ENCODE peak calls at places on chromosomes 2 and 18, in six cellular contexts. F is AG04449, W is HCT116, D is WERI-Rb-1, C is psoas muscle, O is astrocyte. T is an unnamed sample.

GRCh38 chr2:240356700-240357640 is 78.5 kb upstream of the GPC1 start:
- DNase-seq in F (no peak), W (no peak), D (no peak), C (no peak), O (no peak), T (no peak)

GRCh38 chr18:31603335-31603734 is 11.7 kb downstream of the TTR start:
- DNase-seq in F (no peak), W (no peak), D (no peak), C (no peak), O (peak; percentile 59), T (peak; percentile 56)

GRCh38 chr2:46241344-46241743 is 55.9 kb upstream of the EPAS1 start:
- DNase-seq in F (no peak), W (no peak), D (no peak), C (no peak), O (no peak), T (peak; percentile 83)

GRCh38 chr18:39260565-39260964 is 1695.0 kb upstream of the CELF4 start:
- DNase-seq in F (no peak), W (no peak), D (no peak), C (no peak), O (no peak), T (peak; percentile 68)

GRCh38 chr2:178298785-178299212 is 104.5 kb downstream of the OSBPL6 start:
- DNase-seq in F (no peak), W (peak; percentile 32), D (no peak), C (no peak), O (peak; percentile 45), T (peak; percentile 85)

GRCh38 chr2:103386872-103387271 is 625.0 kb downstream of the TMEM182 start:
- DNase-seq in F (no peak), W (no peak), D (no peak), C (no peak), O (no peak), T (no peak)

GRCh38 chr2:48902521-48902920 is 147.0 kb upstream of the LHCGR start:
- DNase-seq in F (no peak), W (no peak), D (no peak), C (no peak), O (no peak), T (no peak)

GRCh38 chr18:48813833-48814489 is 136.8 kb downstream of the SMAD7 start:
- DNase-seq in F (no peak), W (no peak), D (peak; percentile 2), C (peak; percentile 28), O (no peak), T (no peak)

GRCh38 chr18:46596119-46596518 is 60.9 kb downstream of the LOXHD1 start:
- DNase-seq in F (no peak), W (no peak), D (no peak), C (no peak), O (no peak), T (no peak)

GRCh38 chr2:30509716-30510115 is 62.7 kb downstream of the LCLAT1 start:
- DNase-seq in F (no peak), W (no peak), D (no peak), C (no peak), O (no peak), T (no peak)

GRCh38 chr2:195533771-195534642 is 123.0 kb upstream of the SLC39A10 start:
- DNase-seq in F (peak; percentile 89), W (peak; percentile 61), D (no peak), C (peak; percentile 58), O (peak; percentile 95), T (peak; percentile 75)

GRCh38 chr2:222844323-222844722 is 16.5 kb upstream of the ACSL3 start:
- DNase-seq in F (peak; percentile 47), W (peak; percentile 32), D (no peak), C (no peak), O (peak; percentile 89), T (peak; percentile 92)

GRCh38 chr18:57585421-57585820 is 1.1 kb downstream of the FECH start:
- DNase-seq in F (no peak), W (no peak), D (no peak), C (no peak), O (peak; percentile 47), T (peak; percentile 15)

GRCh38 chr2:175057078-175057685 is 52.0 kb upstream of the CHN1 start:
- DNase-seq in F (no peak), W (peak; percentile 57), D (no peak), C (no peak), O (no peak), T (peak; percentile 13)

GRCh38 chr2:182522428-182522896 is 95.6 kb upstream of the PDE1A start:
- DNase-seq in F (no peak), W (no peak), D (peak; percentile 38), C (no peak), O (peak; percentile 73), T (no peak)

GRCh38 chr18:4399929-4400328 is 55.2 kb downstream of the DLGAP1 start:
- DNase-seq in F (no peak), W (no peak), D (no peak), C (no peak), O (no peak), T (no peak)

GRCh38 chr2:5740073-5740472 is 47.9 kb downstream of the SOX11 start:
- DNase-seq in F (no peak), W (no peak), D (no peak), C (no peak), O (no peak), T (no peak)

GRCh38 chr2:114022360-114023085 is 132.6 kb downstream of the ACTR3 start:
- DNase-seq in F (peak; percentile 16), W (peak; percentile 61), D (no peak), C (no peak), O (peak; percentile 93), T (peak; percentile 94)

GRCh38 chr2:237132799-237133198 is 47.1 kb downstream of the COPS8 start:
- DNase-seq in F (no peak), W (peak; percentile 37), D (no peak), C (no peak), O (no peak), T (peak; percentile 55)

GRCh38 chr2:41836944-41837343 is 210.9 kb upstream of the PKDCC start:
- DNase-seq in F (no peak), W (peak; percentile 7), D (no peak), C (no peak), O (peak; percentile 36), T (peak; percentile 65)

GRCh38 chr2:40251146-40251545 is 200.7 kb downstream of the SLC8A1 start:
- DNase-seq in F (no peak), W (no peak), D (no peak), C (no peak), O (no peak), T (no peak)

GRCh38 chr18:48834421-48835011 is 116.2 kb downstream of the SMAD7 start:
- DNase-seq in F (peak; percentile 74), W (peak; percentile 74), D (no peak), C (peak; percentile 78), O (peak; percentile 89), T (peak; percentile 95)

GRCh38 chr2:96823203-96823602 is 7.1 kb downstream of the CNNM3 start:
- DNase-seq in F (no peak), W (no peak), D (no peak), C (peak; percentile 54), O (no peak), T (no peak)

DNA sequence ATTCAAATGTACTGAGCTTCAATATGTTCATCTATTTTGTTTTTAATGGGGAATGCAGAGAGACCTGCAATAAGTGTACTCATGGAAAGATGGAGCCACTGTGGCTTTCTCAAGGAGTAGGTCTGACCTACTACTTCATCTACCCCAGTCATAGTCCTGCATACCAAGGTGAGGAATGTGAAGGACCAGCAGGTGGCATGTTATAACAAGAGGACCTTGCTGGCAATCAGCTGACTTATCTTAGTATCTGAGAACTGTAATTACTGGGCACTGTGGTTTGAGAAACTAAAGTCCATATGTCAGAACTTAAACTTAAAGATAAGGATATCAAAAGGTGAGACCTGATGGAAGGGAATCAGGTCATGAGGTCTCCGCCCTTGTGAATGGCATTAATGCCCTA is 1104.2 kb downstream of the BCL11A start:
- DNase-seq in F (no peak), W (no peak), D (peak; percentile 25), C (no peak), O (no peak), T (peak; percentile 62)
- TF ChIP-seq CTCF in F (no peak), W (no peak), D (peak; percentile 29), C (no peak), O (no peak), T (peak; percentile 45)

GRCh38 chr2:170814551-170815245 is 2.0 kb upstream of the GAD1 start:
- DNase-seq in F (no peak), W (no peak), D (no peak), C (no peak), O (no peak), T (no peak)

GRCh38 chr2:170815746-170816498 is 765 bp upstream of the GAD1 start:
- DNase-seq in F (no peak), W (peak; percentile 57), D (peak; percentile 85), C (peak; percentile 67), O (peak; percentile 16), T (peak; percentile 68)

GRCh38 chr2:170812716-170813585 is 3.7 kb upstream of the GAD1 start:
- DNase-seq in F (peak; percentile 53), W (peak; percentile 80), D (peak; percentile 40), C (no peak), O (peak; percentile 56), T (peak; percentile 84)

GRCh38 chr2:170815311-170815710 is 1.4 kb upstream of the GAD1 start:
- DNase-seq in F (no peak), W (no peak), D (no peak), C (no peak), O (no peak), T (no peak)

GRCh38 chr2:170813611-170814550 is 2.8 kb upstream of the GAD1 start:
- DNase-seq in F (no peak), W (no peak), D (no peak), C (no peak), O (peak; percentile 35), T (peak; percentile 66)
- H3K4me3 ChIP-seq in F (no peak overlapping the region), W (no peak overlapping the region), D (no peak overlapping the region), C (no peak overlapping the region), O (no peak overlapping the region), T (no peak overlapping the region)

GRCh38 chr2:171822520-171823297 is 71.3 kb downstream of the SLC25A12 start:
- DNase-seq in F (no peak), W (no peak), D (no peak), C (no peak), O (no peak), T (no peak)

GRCh38 chr2:171824086-171824485 is 70.0 kb downstream of the SLC25A12 start:
- DNase-seq in F (peak; percentile 41), W (no peak), D (no peak), C (no peak), O (no peak), T (peak; percentile 13)

GRCh38 chr2:171814174-171814573 is 79.9 kb downstream of the SLC25A12 start:
- DNase-seq in F (no peak), W (no peak), D (no peak), C (no peak), O (no peak), T (no peak)

GRCh38 chr2:171814883-171815282 is 79.2 kb downstream of the SLC25A12 start:
- DNase-seq in F (no peak), W (no peak), D (peak; percentile 50), C (no peak), O (no peak), T (no peak)

GRCh38 chr2:171819453-171819852 is 74.6 kb downstream of the SLC25A12 start:
- DNase-seq in F (no peak), W (no peak), D (no peak), C (no peak), O (no peak), T (no peak)
- TF ChIP-seq CTCF in F (no peak), W (no peak), D (no peak), C (no peak), O (no peak), T (no peak)

DNA sequence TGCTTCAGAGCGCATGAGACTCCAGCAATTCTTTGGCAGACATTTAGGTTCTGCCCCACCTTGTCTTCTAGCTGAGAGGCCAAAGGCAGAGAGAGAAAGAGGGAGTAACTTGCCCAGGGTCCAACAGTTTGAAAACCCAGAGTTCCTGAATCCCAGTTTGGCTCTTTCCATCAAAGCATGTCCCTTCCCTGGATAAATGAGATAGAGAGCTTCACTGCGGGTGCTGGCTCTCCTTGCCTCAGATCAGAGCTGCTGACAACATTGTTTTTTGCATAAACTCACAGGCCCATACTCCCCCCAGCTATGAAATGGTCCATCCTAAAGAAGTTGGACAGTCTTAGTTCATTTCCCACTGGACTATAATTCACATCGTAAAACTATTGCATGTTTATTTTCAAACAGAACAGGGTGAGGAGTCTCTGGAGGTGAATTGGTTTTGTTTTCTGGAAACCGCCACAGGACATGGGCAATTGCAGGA is 25.2 kb upstream of the SLC14A2 start:
- DNase-seq in F (no peak), W (no peak), D (no peak), C (no peak), O (no peak), T (no peak)
- H3K4me3 ChIP-seq in F (no peak overlapping the region), W (no peak overlapping the region), D (no peak overlapping the region), C (no peak overlapping the region), O (no peak overlapping the region), T (no peak overlapping the region)